ENCODE peak calls at places on chromosomes 5 and 9, in seven cellular contexts. One of them, this sample, is unnamed.

GRCh38 chr5:160805376-160805775 is 46.6 kb downstream of the ATP10B start:
- DNase-seq in lower lobe of right lung: no peak
- DNase-seq in mammary epithelial cell: no peak
- DNase-seq in ovary: no peak
- DNase-seq in dorsolateral prefrontal cortex: no peak
- DNase-seq in suprapubic skin: no peak
- DNase-seq in spleen: no peak
- DNase-seq in this sample: no peak

GRCh38 chr5:88660326-88660946 is 222.5 kb downstream of the MEF2C start:
- DNase-seq in lower lobe of right lung: no peak
- DNase-seq in mammary epithelial cell: peak
- DNase-seq in ovary: no peak
- DNase-seq in dorsolateral prefrontal cortex: no peak
- DNase-seq in suprapubic skin: no peak
- DNase-seq in spleen: no peak
- DNase-seq in this sample: no peak

GRCh38 chr9:136022731-136023400 is 61.7 kb upstream of the UBAC1 start:
- DNase-seq in lower lobe of right lung: peak
- DNase-seq in mammary epithelial cell: no peak
- DNase-seq in ovary: no peak
- DNase-seq in dorsolateral prefrontal cortex: no peak
- DNase-seq in suprapubic skin: no peak
- DNase-seq in spleen: no peak
- DNase-seq in this sample: no peak

GRCh38 chr5:138981131-138981530 is 106.0 kb upstream of the LRRTM2 start:
- DNase-seq in lower lobe of right lung: no peak
- DNase-seq in mammary epithelial cell: no peak
- DNase-seq in ovary: no peak
- DNase-seq in dorsolateral prefrontal cortex: no peak
- DNase-seq in suprapubic skin: no peak
- DNase-seq in spleen: no peak
- DNase-seq in this sample: peak

GRCh38 chr9:99059074-99059894 is 45.6 kb upstream of the TGFBR1 start:
- DNase-seq in lower lobe of right lung: peak
- DNase-seq in mammary epithelial cell: no peak
- DNase-seq in ovary: no peak
- DNase-seq in dorsolateral prefrontal cortex: no peak
- DNase-seq in suprapubic skin: no peak
- DNase-seq in spleen: peak
- DNase-seq in this sample: no peak

GRCh38 chr5:175347027-175347426 is 97.0 kb downstream of the DRD1 start:
- DNase-seq in lower lobe of right lung: no peak
- DNase-seq in mammary epithelial cell: no peak
- DNase-seq in ovary: no peak
- DNase-seq in dorsolateral prefrontal cortex: no peak
- DNase-seq in suprapubic skin: no peak
- DNase-seq in spleen: no peak
- DNase-seq in this sample: peak

GRCh38 chr5:39624268-39624886 is 199.6 kb upstream of the DAB2 start:
- DNase-seq in lower lobe of right lung: no peak
- DNase-seq in mammary epithelial cell: peak
- DNase-seq in ovary: no peak
- DNase-seq in dorsolateral prefrontal cortex: no peak
- DNase-seq in suprapubic skin: no peak
- DNase-seq in spleen: no peak
- DNase-seq in this sample: no peak

GRCh38 chr9:136262671-136263178 is 17.1 kb upstream of the QSOX2 start:
- DNase-seq in lower lobe of right lung: no peak
- DNase-seq in mammary epithelial cell: no peak
- DNase-seq in ovary: no peak
- DNase-seq in dorsolateral prefrontal cortex: no peak
- DNase-seq in suprapubic skin: no peak
- DNase-seq in spleen: no peak
- DNase-seq in this sample: no peak

GRCh38 chr9:91360551-91361293 is 996 bp downstream of the AUH start:
- DNase-seq in lower lobe of right lung: no peak
- DNase-seq in mammary epithelial cell: peak
- DNase-seq in ovary: no peak
- DNase-seq in dorsolateral prefrontal cortex: no peak
- DNase-seq in suprapubic skin: no peak
- DNase-seq in spleen: no peak
- DNase-seq in this sample: no peak

GRCh38 chr5:81751836-81752643 is 1.1 kb upstream of the SSBP2 start:
- DNase-seq in lower lobe of right lung: peak
- DNase-seq in mammary epithelial cell: peak
- DNase-seq in ovary: peak
- DNase-seq in dorsolateral prefrontal cortex: no peak
- DNase-seq in suprapubic skin: no peak
- DNase-seq in spleen: no peak
- DNase-seq in this sample: no peak

GRCh38 chr5:14216372-14216771 is 73.2 kb downstream of the TRIO start:
- DNase-seq in lower lobe of right lung: no peak
- DNase-seq in mammary epithelial cell: no peak
- DNase-seq in ovary: no peak
- DNase-seq in dorsolateral prefrontal cortex: no peak
- DNase-seq in suprapubic skin: no peak
- DNase-seq in spleen: no peak
- DNase-seq in this sample: no peak

GRCh38 chr9:133023117-133023890 is 7.5 kb upstream of the GTF3C5 start:
- DNase-seq in lower lobe of right lung: peak
- DNase-seq in mammary epithelial cell: no peak
- DNase-seq in ovary: no peak
- DNase-seq in dorsolateral prefrontal cortex: no peak
- DNase-seq in suprapubic skin: peak
- DNase-seq in spleen: no peak
- DNase-seq in this sample: no peak

GRCh38 chr9:98357921-98358535 is 102.6 kb upstream of the TBC1D2 start:
- DNase-seq in lower lobe of right lung: no peak
- DNase-seq in mammary epithelial cell: peak
- DNase-seq in ovary: no peak
- DNase-seq in dorsolateral prefrontal cortex: no peak
- DNase-seq in suprapubic skin: no peak
- DNase-seq in spleen: no peak
- DNase-seq in this sample: no peak

GRCh38 chr9:105117111-105117682 is 127.3 kb upstream of the SLC44A1 start:
- DNase-seq in lower lobe of right lung: no peak
- DNase-seq in mammary epithelial cell: no peak
- DNase-seq in ovary: no peak
- DNase-seq in dorsolateral prefrontal cortex: no peak
- DNase-seq in suprapubic skin: no peak
- DNase-seq in spleen: no peak
- DNase-seq in this sample: no peak

DNA sequence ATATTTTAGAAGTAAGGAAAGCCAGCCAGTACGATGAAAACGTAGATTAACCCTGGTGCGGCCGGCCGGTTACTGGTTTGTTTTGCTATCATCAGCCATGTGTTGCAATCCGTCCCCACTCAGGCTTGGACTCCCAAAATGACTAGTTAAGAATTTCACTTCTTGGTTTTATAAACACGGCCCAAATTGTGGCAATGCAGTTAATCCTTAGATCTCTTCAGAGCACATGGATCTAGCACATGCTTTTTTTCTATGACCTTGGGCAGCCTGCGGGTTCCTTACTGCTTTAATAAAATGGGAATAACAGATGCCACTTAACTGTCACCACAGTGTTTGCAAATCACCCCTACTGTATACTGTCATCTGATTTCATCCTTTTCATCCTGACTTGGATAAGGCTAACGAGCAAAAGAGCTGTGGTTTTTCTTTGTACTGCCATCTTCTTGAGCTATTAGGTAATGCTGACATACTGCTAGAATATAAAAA is 1.5 kb downstream of the NDFIP1 start:
- DNase-seq in lower lobe of right lung: no peak
- DNase-seq in mammary epithelial cell: no peak
- DNase-seq in ovary: no peak
- DNase-seq in dorsolateral prefrontal cortex: no peak
- DNase-seq in suprapubic skin: no peak
- DNase-seq in spleen: no peak
- DNase-seq in this sample: no peak
- TF ChIP-seq CTCF in lower lobe of right lung: no peak
- TF ChIP-seq CTCF in mammary epithelial cell: peak
- TF ChIP-seq CTCF in ovary: no peak
- TF ChIP-seq CTCF in dorsolateral prefrontal cortex: no peak
- TF ChIP-seq CTCF in suprapubic skin: no peak
- TF ChIP-seq CTCF in spleen: no peak
- TF ChIP-seq CTCF in this sample: no peak

GRCh38 chr5:132417461-132417860 is 48.0 kb downstream of the SLC22A5 start:
- DNase-seq in lower lobe of right lung: no peak
- DNase-seq in mammary epithelial cell: no peak
- DNase-seq in ovary: no peak
- DNase-seq in dorsolateral prefrontal cortex: no peak
- DNase-seq in suprapubic skin: no peak
- DNase-seq in spleen: no peak
- DNase-seq in this sample: no peak

GRCh38 chr5:132418876-132419275 is 49.4 kb downstream of the SLC22A5 start:
- DNase-seq in lower lobe of right lung: no peak
- DNase-seq in mammary epithelial cell: no peak
- DNase-seq in ovary: no peak
- DNase-seq in dorsolateral prefrontal cortex: no peak
- DNase-seq in suprapubic skin: no peak
- DNase-seq in spleen: no peak
- DNase-seq in this sample: no peak

GRCh38 chr5:132416306-132417009 is 46.9 kb downstream of the SLC22A5 start:
- DNase-seq in lower lobe of right lung: no peak
- DNase-seq in mammary epithelial cell: no peak
- DNase-seq in ovary: no peak
- DNase-seq in dorsolateral prefrontal cortex: no peak
- DNase-seq in suprapubic skin: no peak
- DNase-seq in spleen: no peak
- DNase-seq in this sample: no peak

GRCh38 chr5:132417889-132418432 is 48.5 kb downstream of the SLC22A5 start:
- DNase-seq in lower lobe of right lung: no peak
- DNase-seq in mammary epithelial cell: no peak
- DNase-seq in ovary: no peak
- DNase-seq in dorsolateral prefrontal cortex: no peak
- DNase-seq in suprapubic skin: no peak
- DNase-seq in spleen: peak
- DNase-seq in this sample: no peak

GRCh38 chr5:132417010-132417439 is 47.5 kb downstream of the SLC22A5 start:
- DNase-seq in lower lobe of right lung: no peak
- DNase-seq in mammary epithelial cell: no peak
- DNase-seq in ovary: no peak
- DNase-seq in dorsolateral prefrontal cortex: peak
- DNase-seq in suprapubic skin: no peak
- DNase-seq in spleen: peak
- DNase-seq in this sample: no peak
- H3K27ac ChIP-seq in lower lobe of right lung: peak
- H3K27ac ChIP-seq in mammary epithelial cell: no peak
- H3K27ac ChIP-seq in ovary: no peak
- H3K27ac ChIP-seq in dorsolateral prefrontal cortex: peak
- H3K27ac ChIP-seq in suprapubic skin: peak
- H3K27ac ChIP-seq in spleen: peak
- H3K27ac ChIP-seq in this sample: no peak

GRCh38 chr9:137589441-137590122 is 730 bp downstream of the ZMYND19 start:
- DNase-seq in lower lobe of right lung: peak
- DNase-seq in mammary epithelial cell: no peak
- DNase-seq in ovary: no peak
- DNase-seq in dorsolateral prefrontal cortex: no peak
- DNase-seq in suprapubic skin: no peak
- DNase-seq in spleen: no peak
- DNase-seq in this sample: no peak

GRCh38 chr9:137590469-137591383 is at the start of gene ZMYND19:
- DNase-seq in lower lobe of right lung: peak
- DNase-seq in mammary epithelial cell: peak
- DNase-seq in ovary: peak
- DNase-seq in dorsolateral prefrontal cortex: peak
- DNase-seq in suprapubic skin: peak
- DNase-seq in spleen: peak
- DNase-seq in this sample: peak

GRCh38 chr9:137590123-137590468 is 216 bp downstream of the ZMYND19 start:
- DNase-seq in lower lobe of right lung: no peak
- DNase-seq in mammary epithelial cell: no peak
- DNase-seq in ovary: no peak
- DNase-seq in dorsolateral prefrontal cortex: no peak
- DNase-seq in suprapubic skin: no peak
- DNase-seq in spleen: no peak
- DNase-seq in this sample: no peak

GRCh38 chr9:137588311-137588710 is 2.0 kb downstream of the ZMYND19 start:
- DNase-seq in lower lobe of right lung: no peak
- DNase-seq in mammary epithelial cell: no peak
- DNase-seq in ovary: no peak
- DNase-seq in dorsolateral prefrontal cortex: no peak
- DNase-seq in suprapubic skin: no peak
- DNase-seq in spleen: no peak
- DNase-seq in this sample: no peak

DNA sequence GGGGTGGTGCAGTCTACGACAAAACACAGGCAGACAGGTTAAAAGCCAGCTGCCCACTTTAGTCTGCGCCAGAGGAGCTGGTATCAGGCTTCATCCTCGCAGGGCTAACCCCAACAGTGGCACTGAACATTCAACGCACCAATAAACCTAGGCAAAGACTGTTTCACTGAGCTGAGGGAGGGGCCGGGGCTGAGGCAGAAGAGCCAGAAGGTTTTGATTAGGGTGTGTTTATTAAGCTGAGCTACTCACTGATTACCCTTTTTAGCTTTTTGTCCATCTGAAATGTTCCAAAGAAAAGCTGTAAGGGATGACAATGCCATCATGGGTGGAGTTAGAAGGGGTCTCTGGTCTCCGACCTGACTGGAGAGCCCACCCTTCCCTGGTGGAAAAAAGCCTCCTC is 1.4 kb downstream of the ZMYND19 start:
- DNase-seq in lower lobe of right lung: no peak
- DNase-seq in mammary epithelial cell: no peak
- DNase-seq in ovary: no peak
- DNase-seq in dorsolateral prefrontal cortex: no peak
- DNase-seq in suprapubic skin: no peak
- DNase-seq in spleen: no peak
- DNase-seq in this sample: no peak
- TF ChIP-seq CTCF in lower lobe of right lung: no peak
- TF ChIP-seq CTCF in mammary epithelial cell: no peak
- TF ChIP-seq CTCF in ovary: no peak
- TF ChIP-seq CTCF in dorsolateral prefrontal cortex: no peak
- TF ChIP-seq CTCF in suprapubic skin: no peak
- TF ChIP-seq CTCF in spleen: no peak
- TF ChIP-seq CTCF in this sample: no peak

DNA sequence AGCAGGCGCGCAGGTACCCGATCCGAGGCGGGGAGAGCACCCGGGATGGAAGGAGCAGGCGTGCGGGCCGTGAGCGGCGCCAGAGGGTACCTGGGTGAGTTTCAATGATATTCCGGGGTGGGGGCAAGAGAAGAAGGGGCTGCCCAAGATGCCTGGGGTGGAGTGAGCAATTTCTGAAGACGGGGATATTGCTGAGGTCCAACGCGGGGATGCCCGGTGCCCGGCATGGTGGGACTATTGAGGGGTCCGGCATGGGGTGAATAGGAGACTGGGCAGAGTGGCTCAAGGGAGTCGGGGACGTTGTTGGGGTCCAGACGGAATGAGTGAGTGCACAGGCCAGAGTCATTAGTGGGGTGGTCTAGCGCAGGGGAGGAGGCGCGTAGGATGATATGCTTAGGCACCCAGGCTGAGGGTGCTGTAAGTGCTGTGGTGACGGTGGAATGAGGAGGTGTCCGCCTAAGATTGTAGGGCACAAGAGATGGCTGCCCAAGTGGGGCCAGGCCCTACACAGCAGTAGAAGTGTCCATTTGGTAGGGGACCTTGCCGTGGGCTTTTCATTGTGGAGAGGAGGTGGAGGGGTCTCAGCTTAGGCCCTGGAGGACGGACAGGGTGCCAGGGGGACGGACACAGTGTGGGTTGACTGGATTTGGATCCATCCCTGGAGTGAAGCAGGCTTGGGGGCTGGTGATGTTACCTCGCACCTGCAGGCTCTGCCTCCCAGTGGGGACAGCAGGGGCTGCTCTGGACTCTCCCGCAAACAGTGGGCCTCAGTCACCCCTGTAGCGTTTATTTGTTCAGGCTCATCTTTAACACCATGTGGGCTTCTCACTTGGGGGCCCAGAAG is 719 bp downstream of the MIGA2 start:
- DNase-seq in lower lobe of right lung: no peak
- DNase-seq in mammary epithelial cell: no peak
- DNase-seq in ovary: no peak
- DNase-seq in dorsolateral prefrontal cortex: no peak
- DNase-seq in suprapubic skin: no peak
- DNase-seq in spleen: no peak
- DNase-seq in this sample: no peak
- H3K27ac ChIP-seq in lower lobe of right lung: peak
- H3K27ac ChIP-seq in mammary epithelial cell: peak
- H3K27ac ChIP-seq in ovary: no peak
- H3K27ac ChIP-seq in dorsolateral prefrontal cortex: peak
- H3K27ac ChIP-seq in suprapubic skin: peak
- H3K27ac ChIP-seq in spleen: peak
- H3K27ac ChIP-seq in this sample: peak

This sample was measured in AG04450.